ENCODE peak calls at places on chromosome 1, in five cellular contexts. N is esophagus squamous epithelium, K is right lobe of liver, V is endothelial cell of umbilical vein, R is IMR-90. J is an unnamed sample.

GRCh38 chr1:14571810-14572767 is 26.4 kb upstream of the KAZN start:
- DNase-seq in N (no peak), K (no peak), V (no peak), R (no peak), J (no peak)

GRCh38 chr1:145962157-145963102 is 1.9 kb downstream of the ANKRD34A start:
- DNase-seq in N (no peak), K (peak; percentile 59), V (no peak), R (no peak), J (peak; percentile 85)

GRCh38 chr1:155531624-155532023 is 31.0 kb downstream of the ASH1L start:
- DNase-seq in N (no peak), K (no peak), V (no peak), R (peak; percentile 36), J (no peak)

GRCh38 chr1:51516639-51517158 is 2.4 kb downstream of the EPS15 start:
- DNase-seq in N (no peak), K (no peak), V (peak; percentile 14), R (peak; percentile 13), J (no peak)

GRCh38 chr1:205920159-205920558 is 23.1 kb downstream of the SLC26A9 start:
- DNase-seq in N (no peak), K (no peak), V (peak; percentile 12), R (peak; percentile 34), J (peak; percentile 48)

GRCh38 chr1:233315718-233316301 is 11.7 kb upstream of the MAP3K21 start:
- DNase-seq in N (no peak), K (no peak), V (peak; percentile 8), R (no peak), J (no peak)

GRCh38 chr1:1178794-1179331 is 5.2 kb downstream of the TTLL10 start:
- DNase-seq in N (no peak), K (no peak), V (no peak), R (no peak), J (no peak)

GRCh38 chr1:185998391-185998790 is 264.2 kb downstream of the HMCN1 start:
- DNase-seq in N (no peak), K (no peak), V (no peak), R (no peak), J (no peak)

GRCh38 chr1:68093737-68094136 is 43.3 kb upstream of the DIRAS3 start:
- DNase-seq in N (no peak), K (no peak), V (no peak), R (no peak), J (no peak)

GRCh38 chr1:164617607-164618564 is 58.9 kb downstream of the PBX1 start:
- DNase-seq in N (no peak), K (no peak), V (peak; percentile 32), R (peak; percentile 42), J (no peak)

GRCh38 chr1:30525980-30526651 is 197.3 kb downstream of the MATN1 start:
- DNase-seq in N (no peak), K (peak; percentile 28), V (no peak), R (peak; percentile 44), J (no peak)

GRCh38 chr1:30856260-30856790 is 52.2 kb downstream of the SDC3 start:
- DNase-seq in N (no peak), K (no peak), V (no peak), R (no peak), J (no peak)

GRCh38 chr1:156504062-156504813 is 3.7 kb upstream of the MEF2D start:
- DNase-seq in N (no peak), K (no peak), V (no peak), R (peak; percentile 33), J (no peak)

GRCh38 chr1:173297798-173298391 is 90.8 kb upstream of the TNFSF4 start:
- DNase-seq in N (no peak), K (no peak), V (peak; percentile 1), R (no peak), J (no peak)

GRCh38 chr1:161068306-161069200 is 1.1 kb downstream of the ARHGAP30 start:
- DNase-seq in N (peak; percentile 41), K (peak; percentile 60), V (no peak), R (no peak), J (peak; percentile 80)
- TF ChIP-seq POLR2A in N (peak; percentile 33), K (no peak), V (no peak), R (no peak), J (no peak)

DNA sequence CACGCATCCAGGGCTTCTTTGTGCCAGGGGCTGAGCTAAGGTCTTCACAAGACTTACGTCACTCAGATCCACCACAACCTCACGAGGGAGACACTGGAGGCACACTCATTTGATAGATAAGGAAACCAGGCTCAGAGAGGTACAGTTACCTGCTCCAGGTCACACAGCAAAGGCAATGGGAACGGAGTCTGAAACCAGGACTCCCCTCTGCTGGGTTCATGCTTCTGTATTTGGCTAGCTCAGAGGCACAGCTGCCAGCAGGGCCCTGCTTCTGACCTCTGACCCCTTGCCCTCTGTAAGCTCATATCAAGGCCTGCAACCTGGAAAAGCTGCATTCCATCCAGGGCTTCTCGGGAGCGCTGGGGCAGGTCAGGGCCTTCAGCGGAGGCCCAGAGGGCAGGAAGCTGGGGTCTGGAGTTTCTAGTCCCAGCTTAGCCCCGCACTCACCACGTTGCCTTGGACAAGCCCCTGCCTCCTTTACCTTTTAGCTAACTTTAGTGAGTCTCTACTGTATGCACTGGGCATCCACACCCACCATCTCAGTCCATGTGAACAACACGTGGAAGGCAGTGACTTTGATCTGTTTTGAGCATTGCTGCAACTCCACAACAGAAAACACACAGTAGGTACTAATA is 34.6 kb downstream of the HSPG2 start:
- DNase-seq in N (no peak), K (peak; percentile 69), V (peak; percentile 56), R (no peak), J (no peak)
- H3K4me1 ChIP-seq in N (peaks cover 39% of the 10 kb centered on the region), K (peaks cover 11% of the 10 kb centered on the region), V (peaks cover 93% of the 10 kb centered on the region), R (peaks cover 11% of the 10 kb centered on the region), J (no peaks in the 10 kb centered on the region)

GRCh38 chr1:39671433-39671792 is 494 bp downstream of the NT5C1A start:
- DNase-seq in N (no peak), K (no peak), V (no peak), R (no peak), J (no peak)
- H3K4me3 ChIP-seq in N (peak overlapping the region; percentile 11), K (peak overlapping the region; percentile 25), V (no peak overlapping the region), R (peak overlapping the region; percentile 29), J (peak overlapping the region; percentile 46)

GRCh38 chr1:178542554-178543290 is 29.8 kb downstream of the TEX35 start:
- DNase-seq in N (peak; percentile 39), K (peak; percentile 92), V (peak; percentile 89), R (peak; percentile 89), J (peak; percentile 94)
- TF ChIP-seq POLR2A in N (no peak), K (no peak), V (no peak), R (peak; percentile 21), J (no peak)